ENCODE peak calls at places on chromosomes 4 and X, in seven cellular contexts. T is HepG2, L is NB4, C is body of pancreas, Z is tibial nerve, D is transverse colon, K is ovary. H is an unnamed sample.
A peak's percentile ranks its signal among the peaks of the same experiment; 100 is the strongest.

GRCh38 chr4:146495277-146495676 is 26.5 kb downstream of the SLC10A7 start:
- DNase-seq in T (peak; percentile 1), K (no peak), Z (no peak), C (no peak), L (no peak), D (no peak), H (peak; percentile 4)

GRCh38 chr4:89998350-89999098 is 103.9 kb downstream of the MMRN1 start:
- DNase-seq in K (no peak), L (no peak), Z (no peak), D (no peak), T (no peak), C (no peak), H (no peak)

GRCh38 chr4:35556387-35556786 is 687.9 kb downstream of the ARAP2 start:
- DNase-seq in K (no peak), Z (no peak), L (no peak), T (no peak), C (no peak), D (no peak), H (no peak)

GRCh38 chr4:56786955-56787354 is 34.5 kb downstream of the SPINK2 start:
- DNase-seq in K (peak; percentile 53), Z (no peak), L (no peak), C (peak; percentile 47), D (peak; percentile 62), T (no peak), H (peak; percentile 10)

GRCh38 chr4:98710831-98711230 is 52.4 kb upstream of the TSPAN5 start:
- DNase-seq in Z (no peak), C (no peak), T (no peak), K (no peak), L (no peak), D (no peak), H (no peak)

GRCh38 chr4:40309250-40309774 is 25.8 kb upstream of the CHRNA9 start:
- DNase-seq in D (peak; percentile 94), T (peak; percentile 64), K (peak; percentile 92), L (peak; percentile 91), Z (peak; percentile 90), C (peak; percentile 92), H (no peak)

GRCh38 chr4:140875751-140876389 is 119.7 kb upstream of the TBC1D9 start:
- DNase-seq in T (no peak), Z (no peak), D (no peak), L (no peak), C (no peak), K (no peak), H (no peak)

GRCh38 chrX:144801786-144802185 is 445.5 kb upstream of the SPANXN1 start:
- DNase-seq in L (no peak), T (no peak), K (no peak), Z (no peak), C (no peak), D (no peak), H (peak; percentile 8)

GRCh38 chr4:21205821-21206531 is 505.7 kb downstream of the PACRGL start:
- DNase-seq in D (no peak), L (no peak), K (no peak), C (no peak), Z (no peak), T (peak; percentile 89), H (no peak)

GRCh38 chrX:26747877-26748276 is 531.9 kb downstream of the MAGEB5 start:
- DNase-seq in D (no peak), L (no peak), T (no peak), K (no peak), Z (no peak), C (no peak), H (no peak)

GRCh38 chrX:1292581-1293310 is 24.1 kb downstream of the CSF2RA start:
- DNase-seq in C (no peak), L (peak; percentile 82), Z (no peak), T (no peak), K (no peak), D (no peak), H (no peak)
- TF ChIP-seq POLR2A in C (no peak), L (no peak), Z (no peak), T (no peak), K (no peak), D (no peak), H (no peak)

GRCh38 chr4:102139132-102139573 is 206.1 kb downstream of the SLC39A8 start:
- DNase-seq in T (no peak), C (no peak), D (no peak), K (no peak), L (no peak), Z (no peak), H (peak; percentile 8)
- TF ChIP-seq POLR2A in T (no peak), C (no peak), D (no peak), K (no peak), L (no peak), Z (no peak), H (no peak)

GRCh38 chr4:73413294-73413755 is 9.2 kb downstream of the ALB start:
- DNase-seq in D (no peak), K (no peak), L (no peak), Z (no peak), C (no peak), T (no peak), H (no peak)

GRCh38 chr4:73417342-73417741 is 13.3 kb downstream of the ALB start:
- DNase-seq in C (no peak), T (no peak), Z (no peak), K (no peak), L (no peak), D (no peak), H (no peak)

GRCh38 chr4:73415807-73416238 is 11.7 kb downstream of the ALB start:
- DNase-seq in D (no peak), K (no peak), Z (no peak), C (no peak), L (no peak), T (peak; percentile 88), H (no peak)

GRCh38 chr4:73416423-73417087 is 12.5 kb downstream of the ALB start:
- DNase-seq in C (no peak), Z (no peak), K (no peak), L (no peak), D (no peak), T (no peak), H (no peak)

DNA sequence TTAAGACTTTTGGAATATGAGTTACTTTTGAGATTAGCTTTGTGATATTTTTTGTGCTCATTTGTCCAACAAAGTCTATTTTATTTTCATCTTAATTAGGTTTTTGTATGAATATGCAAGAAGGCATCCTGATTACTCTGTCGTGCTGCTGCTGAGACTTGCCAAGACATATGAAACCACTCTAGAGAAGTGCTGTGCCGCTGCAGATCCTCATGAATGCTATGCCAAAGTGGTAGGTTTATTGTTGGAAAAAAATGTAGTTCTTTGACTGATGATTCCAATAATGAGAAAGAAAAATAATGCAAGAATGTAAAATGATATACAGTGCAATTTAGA is 10.8 kb downstream of the ALB start:
- DNase-seq in D (no peak), Z (no peak), C (no peak), T (no peak), L (no peak), K (no peak), H (no peak)
- TF ChIP-seq POLR2A in D (no peak), Z (no peak), C (no peak), T (peak; percentile 6), L (no peak), K (no peak), H (no peak)

GRCh38 chrX:154369453-154370299 is 4.8 kb downstream of the FLNA start:
- DNase-seq in D (peak; percentile 64), C (peak; percentile 62), K (peak; percentile 89), T (peak; percentile 87), L (peak; percentile 85), Z (peak; percentile 63), H (peak; percentile 78)

GRCh38 chrX:154370300-154370881 is 4.0 kb downstream of the FLNA start:
- DNase-seq in T (no peak), L (no peak), C (no peak), D (no peak), K (peak; percentile 54), Z (no peak), H (no peak)

GRCh38 chrX:154367474-154368308 is 6.7 kb downstream of the FLNA start:
- DNase-seq in L (no peak), T (no peak), D (no peak), K (no peak), Z (no peak), C (no peak), H (no peak)

GRCh38 chrX:154366666-154367055 is 7.8 kb downstream of the FLNA start:
- DNase-seq in K (no peak), T (no peak), L (no peak), D (no peak), Z (no peak), C (no peak), H (no peak)

GRCh38 chrX:154368630-154369452 is 5.6 kb downstream of the FLNA start:
- DNase-seq in T (peak; percentile 66), Z (peak; percentile 45), C (peak; percentile 76), K (peak; percentile 83), L (peak; percentile 97), D (peak; percentile 75), H (peak; percentile 78)
- TF ChIP-seq POLR2A in T (no peak), Z (peak; percentile 24), C (peak; percentile 58), K (peak; percentile 13), L (no peak), D (no peak), H (peak; percentile 39)

DNA sequence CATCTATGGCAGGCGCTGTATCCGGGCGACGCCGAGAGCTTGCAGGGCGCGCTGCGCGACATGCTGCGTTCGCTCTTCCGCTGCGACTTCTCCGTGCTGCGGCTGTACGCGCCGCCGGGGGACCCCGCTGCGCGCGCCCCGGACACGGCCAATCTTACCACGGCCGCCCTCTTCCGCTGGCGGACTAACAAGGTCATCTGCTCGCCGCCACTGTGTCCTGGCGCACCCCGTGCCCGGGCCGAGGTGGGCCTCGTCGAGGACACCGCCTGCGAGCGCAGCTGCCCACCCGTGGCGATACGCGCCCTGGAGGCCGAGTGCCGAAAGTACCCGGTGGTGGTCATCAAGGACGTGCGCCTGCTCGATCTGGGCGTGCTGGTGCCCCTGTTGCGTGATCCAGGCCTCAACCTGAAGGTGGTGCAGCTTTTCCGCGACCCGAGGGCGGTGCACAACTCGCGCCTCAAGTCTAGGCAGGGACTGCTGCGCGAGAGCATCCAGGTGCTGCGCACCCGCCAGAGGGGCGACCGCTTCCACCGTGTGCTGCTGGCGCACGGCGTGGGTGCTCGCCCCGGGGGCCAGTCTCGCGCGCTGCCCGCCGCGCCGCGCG is 874 bp downstream of the CHST7 start:
- DNase-seq in C (no peak), Z (no peak), L (no peak), T (peak; percentile 12), K (peak; percentile 41), D (no peak), H (no peak)
- TF ChIP-seq POLR2A in C (no peak), Z (no peak), L (no peak), T (no peak), K (no peak), D (no peak), H (no peak)

GRCh38 chrX:79366888-79367749 is at the start of gene ITM2A:
- DNase-seq in K (peak; percentile 68), C (peak; percentile 8), L (peak; percentile 53), D (peak; percentile 34), T (no peak), Z (peak; percentile 12), H (no peak)
- TF ChIP-seq POLR2A in K (peak; percentile 37), C (no peak), L (no peak), D (peak; percentile 28), T (no peak), Z (peak; percentile 37), H (no peak)

H was measured in H54.